ENCODE peak calls at places on chromosomes 12 and 14, in six cellular contexts. B is ovary, J is suprapubic skin, S is right lobe of liver, V is tibial nerve, T is adrenal gland. E is an unnamed sample.

GRCh38 chr14:57087841-57088240 is 180.9 kb downstream of the EXOC5 start:
- DNase-seq in B (no peak), J (no peak), S (no peak), V (no peak), T (no peak), E (no peak)

GRCh38 chr12:21940972-21941521 is at the start of gene ABCC9:
- DNase-seq in B (peak; percentile 64), J (peak; percentile 83), S (peak; percentile 73), V (peak; percentile 40), T (no peak), E (peak; percentile 28)

GRCh38 chr12:4909734-4910501 is at the start of gene KCNA1:
- DNase-seq in B (no peak), J (no peak), S (no peak), V (no peak), T (no peak), E (no peak)

GRCh38 chr14:22641851-22642250 is 2.3 kb downstream of the OR6J1 start:
- DNase-seq in B (no peak), J (no peak), S (no peak), V (no peak), T (no peak), E (no peak)

GRCh38 chr14:24436355-24437019 is 6.1 kb downstream of the SDR39U1 start:
- DNase-seq in B (peak; percentile 68), J (no peak), S (no peak), V (peak; percentile 44), T (peak; percentile 64), E (no peak)

GRCh38 chr14:57714487-57714899 is 151.4 kb downstream of the SLC35F4 start:
- DNase-seq in B (no peak), J (no peak), S (no peak), V (no peak), T (no peak), E (no peak)

GRCh38 chr14:88706425-88706824 is 86.3 kb downstream of the EML5 start:
- DNase-seq in B (no peak), J (no peak), S (no peak), V (no peak), T (no peak), E (no peak)

GRCh38 chr12:94305293-94305957 is 154.2 kb downstream of the CEP83 start:
- DNase-seq in B (no peak), J (no peak), S (no peak), V (no peak), T (no peak), E (no peak)

GRCh38 chr12:47111392-47111778 is 31.6 kb upstream of the AMIGO2 start:
- DNase-seq in B (no peak), J (no peak), S (no peak), V (no peak), T (no peak), E (no peak)

GRCh38 chr12:62787606-62788005 is 147.3 kb downstream of the PPM1H start:
- DNase-seq in B (no peak), J (no peak), S (no peak), V (no peak), T (no peak), E (no peak)

GRCh38 chr14:103552011-103552797 is 10.3 kb downstream of the BAG5 start:
- DNase-seq in B (peak; percentile 35), J (peak; percentile 80), S (peak; percentile 32), V (no peak), T (peak; percentile 76), E (no peak)

GRCh38 chr14:98695809-98696208 is 576.2 kb downstream of the BCL11B start:
- DNase-seq in B (no peak), J (no peak), S (no peak), V (no peak), T (no peak), E (no peak)

GRCh38 chr14:106556665-106557289 is 1030.4 kb downstream of the TMEM121 start:
- DNase-seq in B (no peak), J (no peak), S (peak; percentile 65), V (peak; percentile 11), T (peak; percentile 47), E (peak; percentile 60)

GRCh38 chr14:49971156-49972141 is 78.6 kb downstream of the ARF6 start:
- DNase-seq in B (no peak), J (no peak), S (no peak), V (no peak), T (peak; percentile 63), E (no peak)

GRCh38 chr12:103743788-103744187 is 97.2 kb downstream of the NT5DC3 start:
- DNase-seq in B (no peak), J (no peak), S (no peak), V (no peak), T (no peak), E (no peak)

GRCh38 chr12:101695698-101696097 is 1.7 kb upstream of the CHPT1 start:
- DNase-seq in B (no peak), J (no peak), S (no peak), V (no peak), T (no peak), E (no peak)

GRCh38 chr12:26630546-26631027 is 202.4 kb downstream of the ITPR2 start:
- DNase-seq in B (peak; percentile 41), J (no peak), S (no peak), V (no peak), T (peak; percentile 79), E (no peak)

GRCh38 chr12:130803707-130804106 is 35.3 kb downstream of the STX2 start:
- DNase-seq in B (no peak), J (no peak), S (no peak), V (no peak), T (no peak), E (no peak)

GRCh38 chr14:67738740-67739504 is 37.2 kb downstream of the RDH12 start:
- DNase-seq in B (peak; percentile 59), J (peak; percentile 86), S (peak; percentile 62), V (peak; percentile 82), T (peak; percentile 93), E (peak; percentile 63)

GRCh38 chr12:67634167-67634793 is 14.3 kb upstream of the DYRK2 start:
- DNase-seq in B (no peak), J (no peak), S (no peak), V (no peak), T (peak; percentile 2), E (no peak)

GRCh38 chr12:51631021-51631420 is 40.0 kb downstream of the SCN8A start:
- DNase-seq in B (no peak), J (no peak), S (no peak), V (no peak), T (no peak), E (no peak)

DNA sequence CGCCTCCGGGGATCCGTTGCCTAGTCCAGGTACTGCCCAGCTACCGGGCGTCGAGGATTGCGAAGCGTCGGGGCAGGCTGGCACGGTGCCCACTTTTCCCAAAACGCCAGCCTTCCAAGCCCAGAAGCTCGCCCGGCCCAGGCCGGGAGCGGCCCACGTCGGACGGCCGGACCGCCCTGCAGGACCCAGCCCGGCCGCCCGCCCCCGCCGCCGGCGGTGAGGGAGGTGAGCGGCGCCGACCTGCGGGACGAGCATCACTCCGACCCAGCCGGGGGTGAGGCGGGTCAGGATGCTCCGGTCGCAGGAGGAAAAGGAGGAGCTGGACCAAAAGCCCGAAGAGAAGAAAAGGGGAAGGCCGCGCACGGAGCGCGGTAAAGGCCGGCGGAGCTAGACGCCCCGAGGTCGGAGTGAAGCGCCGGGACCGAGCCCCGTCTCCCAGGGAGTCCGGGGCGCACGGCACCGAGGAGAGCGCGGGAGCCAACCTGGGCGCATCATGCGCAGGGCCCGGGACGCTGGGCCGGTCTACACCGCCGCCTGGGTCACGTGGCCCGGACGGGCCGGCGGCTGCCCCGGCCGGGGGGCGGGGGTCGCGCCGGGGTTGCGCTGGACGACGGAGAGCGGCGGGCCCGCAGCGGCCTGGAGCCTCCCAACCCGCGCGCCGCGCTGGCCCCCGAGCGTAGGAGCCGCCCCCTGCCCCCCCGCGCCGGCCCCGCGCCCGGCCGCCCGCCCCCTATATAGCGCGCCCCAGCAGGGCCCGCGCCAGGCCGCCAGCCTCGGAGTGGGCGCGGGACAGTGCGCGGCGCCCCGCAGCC is at the start of gene AQP5:
- DNase-seq in B (no peak), J (no peak), S (no peak), V (no peak), T (no peak), E (peak; percentile 34)
- H3K4me3 ChIP-seq in B (peak within 1 kb of the TSS; percentile 11), J (peak within 1 kb of the TSS; percentile 48), S (no peak within 1 kb of the TSS), V (peak within 1 kb of the TSS; percentile 44), T (no peak within 1 kb of the TSS), E (peak within 1 kb of the TSS; percentile 44)

DNA sequence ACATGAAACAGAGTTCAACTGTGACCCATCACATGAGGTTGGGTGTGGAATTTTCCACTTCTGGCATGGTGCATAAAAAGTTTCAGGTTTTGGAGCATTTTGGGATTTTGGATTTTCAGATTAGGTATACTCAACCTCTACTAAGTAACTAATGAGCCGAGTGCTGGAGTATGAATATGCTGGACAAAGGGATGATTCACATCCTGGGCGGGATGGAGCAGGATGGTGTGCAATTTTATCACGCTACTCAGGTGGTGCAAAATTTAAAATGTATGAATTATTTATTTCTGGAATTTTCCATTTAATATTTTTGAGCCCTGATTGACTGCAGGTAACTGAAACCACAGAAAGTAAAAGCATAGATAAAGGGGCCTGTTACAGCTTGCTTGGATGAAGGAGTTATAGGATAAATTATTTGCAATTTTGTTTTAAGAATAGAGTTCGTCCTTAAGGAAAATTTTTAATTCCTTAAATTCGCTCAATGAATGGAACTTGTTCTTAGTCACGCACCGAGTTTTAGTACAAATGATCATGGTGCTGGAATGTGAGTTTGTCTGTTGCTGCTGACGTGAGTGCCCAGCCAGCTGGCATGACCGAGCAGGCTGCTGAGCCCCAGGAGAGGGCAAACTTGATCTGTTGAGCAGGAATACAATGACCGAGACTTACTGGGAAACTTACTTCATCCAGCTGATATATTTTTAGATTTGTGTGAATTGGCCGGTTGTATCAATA is 176.3 kb downstream of the ESR2 start:
- DNase-seq in B (no peak), J (no peak), S (peak; percentile 89), V (no peak), T (no peak), E (peak; percentile 42)
- TF ChIP-seq CTCF in B (no peak), J (no peak), S (no peak), V (no peak), T (no peak), E (no peak)

DNA sequence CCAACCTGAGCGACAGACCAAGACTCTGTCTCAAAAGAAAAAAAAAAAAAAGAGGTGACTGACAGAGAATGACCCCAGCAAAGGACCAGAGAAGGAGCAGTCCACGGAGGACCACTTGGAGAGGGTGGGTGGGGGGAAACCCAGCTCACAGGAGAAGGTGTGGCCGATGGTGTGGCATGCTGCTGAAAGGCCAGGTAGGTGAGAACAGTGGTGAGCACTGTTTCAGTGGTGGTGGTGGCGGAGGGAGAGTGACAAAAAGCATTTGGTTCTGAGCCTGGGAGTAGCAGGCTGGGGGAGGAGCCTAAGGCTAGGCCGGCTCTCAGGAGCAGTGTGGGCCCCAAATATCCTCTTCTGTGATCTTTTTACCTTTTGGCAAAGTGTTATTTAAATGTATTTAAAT is 63.8 kb downstream of the IRF2BPL start:
- DNase-seq in B (no peak), J (no peak), S (no peak), V (no peak), T (no peak), E (no peak)
- TF ChIP-seq POLR2A in B (no peak), J (no peak), S (no peak), V (no peak), T (no peak), E (no peak)

DNA sequence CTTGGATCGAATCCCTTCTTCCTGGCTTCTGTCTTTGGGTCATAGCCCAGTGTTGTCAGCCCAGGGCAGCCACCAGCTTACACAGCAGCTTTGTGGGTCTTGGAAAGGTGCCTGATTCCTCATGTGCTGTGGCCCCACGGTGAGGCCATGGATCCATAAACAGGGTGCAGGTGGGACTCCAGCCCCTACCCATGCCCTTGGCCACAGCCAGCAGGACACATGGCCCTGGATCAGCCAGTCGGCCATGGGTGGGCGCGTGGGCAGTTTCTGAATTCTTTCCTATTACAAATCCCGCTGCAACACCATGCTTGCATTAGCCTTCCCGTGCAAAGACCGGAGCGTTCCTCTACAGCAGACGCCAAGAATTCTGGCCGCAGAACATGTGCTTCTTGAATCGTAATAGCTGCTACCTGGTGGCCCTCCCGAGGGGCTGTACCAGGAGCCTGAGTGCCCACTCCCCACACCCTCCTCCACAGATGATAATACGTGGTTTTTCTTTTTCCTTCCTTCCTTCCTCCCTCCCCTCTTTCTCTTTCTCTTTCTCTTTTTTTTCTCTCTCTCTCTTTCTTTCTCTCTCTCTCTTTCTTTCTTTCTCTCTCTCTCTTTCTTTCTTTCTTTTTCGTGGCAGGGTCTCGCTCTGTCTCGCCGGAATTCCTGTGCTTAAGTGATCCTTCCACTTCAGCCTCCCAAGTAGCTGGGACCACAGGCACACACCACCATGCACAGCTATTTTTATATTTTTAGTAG is 2.9 kb upstream of the MMP17 start:
- DNase-seq in B (no peak), J (no peak), S (no peak), V (no peak), T (no peak), E (no peak)
- H3K4me3 ChIP-seq in B (no peak overlapping the region), J (no peak overlapping the region), S (no peak overlapping the region), V (no peak overlapping the region), T (no peak overlapping the region), E (no peak overlapping the region)

E was measured in stomach.